ENCODE peak calls at places on chromosomes 1 and 21, in four cellular contexts. Z, P, T and J are unnamed samples. For H3K9me3, the result is how much of the 10 kb centered on the place peaks cover.

GRCh38 chr1:17248781-17249180 is at the start of gene PADI3:
- DNase-seq in Z (no peak), P (no peak), T (no peak), J (peak)

GRCh38 chr1:33501774-33502173 is 29.3 kb downstream of the ZSCAN20 start:
- DNase-seq in P (no peak), T (no peak), Z (no peak), J (no peak)

GRCh38 chr1:234533034-234533571 is 54.1 kb upstream of the TARBP1 start:
- DNase-seq in T (peak), Z (peak), P (no peak), J (peak)

GRCh38 chr1:67227196-67227595 is 60.9 kb downstream of the IL23R start:
- DNase-seq in P (no peak), Z (no peak), T (no peak), J (no peak)

GRCh38 chr1:161978011-161978790 is 45.5 kb downstream of the OLFML2B start:
- DNase-seq in T (no peak), Z (no peak), P (no peak), J (no peak)

GRCh38 chr1:212161231-212161781 is 123.9 kb upstream of the PPP2R5A start:
- DNase-seq in P (no peak), T (no peak), Z (peak), J (no peak)

GRCh38 chr1:174222166-174222949 is 63.0 kb downstream of the RABGAP1L start:
- DNase-seq in T (peak), P (no peak), Z (no peak), J (no peak)

GRCh38 chr1:205283270-205284147 is 38.0 kb downstream of the NUAK2 start:
- DNase-seq in Z (no peak), T (no peak), P (no peak), J (no peak)

GRCh38 chr21:37764696-37765095 is 151.6 kb downstream of the KCNJ6 start:
- DNase-seq in P (no peak), Z (no peak), T (no peak), J (no peak)

GRCh38 chr1:8947127-8947691 is 1.5 kb downstream of the CA6 start:
- DNase-seq in T (no peak), Z (no peak), P (no peak), J (no peak)

GRCh38 chr21:44867464-44867863 is 6.0 kb downstream of the PTTG1IP start:
- DNase-seq in T (no peak), P (no peak), Z (no peak), J (no peak)

GRCh38 chr1:90579212-90579802 is 137.8 kb downstream of the BARHL2 start:
- DNase-seq in Z (no peak), P (no peak), T (peak), J (no peak)

GRCh38 chr1:53237638-53238037 is 680 bp downstream of the MAGOH start:
- DNase-seq in P (no peak), T (no peak), Z (no peak), J (no peak)

GRCh38 chr1:9198538-9199361 is 35.8 kb upstream of the H6PD start:
- DNase-seq in T (peak), Z (no peak), P (no peak), J (peak)

GRCh38 chr1:235077571-235078479 is 50.8 kb downstream of the TOMM20 start:
- DNase-seq in P (no peak), T (no peak), Z (no peak), J (no peak)

GRCh38 chr1:188137221-188137620 is 1308.5 kb downstream of the PLA2G4A start:
- DNase-seq in T (no peak), P (no peak), Z (no peak), J (no peak)

GRCh38 chr1:18480315-18481189 is at the start of gene KLHDC7A:
- DNase-seq in P (peak), T (no peak), Z (peak), J (no peak)

GRCh38 chr1:181798191-181798926 is 263.2 kb downstream of the ZNF648 start:
- DNase-seq in P (no peak), T (no peak), Z (no peak), J (no peak)

GRCh38 chr21:21860888-21861287 is 862.7 kb downstream of the NCAM2 start:
- DNase-seq in Z (no peak), P (no peak), T (no peak), J (no peak)

GRCh38 chr1:240306673-240307072 is 215.0 kb downstream of the FMN2 start:
- DNase-seq in Z (no peak), P (no peak), T (no peak), J (no peak)

GRCh38 chr1:2837316-2837715 is 35.8 kb upstream of the TTC34 start:
- DNase-seq in P (no peak), T (no peak), Z (no peak), J (no peak)

GRCh38 chr1:2836333-2836970 is 35.0 kb upstream of the TTC34 start:
- DNase-seq in P (no peak), Z (no peak), T (no peak), J (no peak)

GRCh38 chr1:2834146-2834475 is 32.6 kb upstream of the TTC34 start:
- DNase-seq in Z (no peak), T (no peak), P (no peak), J (no peak)

GRCh38 chr1:2834741-2835564 is 33.5 kb upstream of the TTC34 start:
- DNase-seq in Z (no peak), P (no peak), T (no peak), J (no peak)

GRCh38 chr1:2835650-2836159 is 34.2 kb upstream of the TTC34 start:
- DNase-seq in T (no peak), Z (no peak), P (no peak), J (no peak)
- H3K9me3 ChIP-seq in T (under half), Z (under half), P (under half), J (under half)

GRCh38 chr21:7947422-7947821 is 2574.0 kb upstream of the TPTE start:
- DNase-seq in T (no peak), P (no peak), Z (no peak), J (no peak)
- H3K9me3 ChIP-seq in T (half or more), P (half or more), Z (half or more), J (under half)

DNA sequence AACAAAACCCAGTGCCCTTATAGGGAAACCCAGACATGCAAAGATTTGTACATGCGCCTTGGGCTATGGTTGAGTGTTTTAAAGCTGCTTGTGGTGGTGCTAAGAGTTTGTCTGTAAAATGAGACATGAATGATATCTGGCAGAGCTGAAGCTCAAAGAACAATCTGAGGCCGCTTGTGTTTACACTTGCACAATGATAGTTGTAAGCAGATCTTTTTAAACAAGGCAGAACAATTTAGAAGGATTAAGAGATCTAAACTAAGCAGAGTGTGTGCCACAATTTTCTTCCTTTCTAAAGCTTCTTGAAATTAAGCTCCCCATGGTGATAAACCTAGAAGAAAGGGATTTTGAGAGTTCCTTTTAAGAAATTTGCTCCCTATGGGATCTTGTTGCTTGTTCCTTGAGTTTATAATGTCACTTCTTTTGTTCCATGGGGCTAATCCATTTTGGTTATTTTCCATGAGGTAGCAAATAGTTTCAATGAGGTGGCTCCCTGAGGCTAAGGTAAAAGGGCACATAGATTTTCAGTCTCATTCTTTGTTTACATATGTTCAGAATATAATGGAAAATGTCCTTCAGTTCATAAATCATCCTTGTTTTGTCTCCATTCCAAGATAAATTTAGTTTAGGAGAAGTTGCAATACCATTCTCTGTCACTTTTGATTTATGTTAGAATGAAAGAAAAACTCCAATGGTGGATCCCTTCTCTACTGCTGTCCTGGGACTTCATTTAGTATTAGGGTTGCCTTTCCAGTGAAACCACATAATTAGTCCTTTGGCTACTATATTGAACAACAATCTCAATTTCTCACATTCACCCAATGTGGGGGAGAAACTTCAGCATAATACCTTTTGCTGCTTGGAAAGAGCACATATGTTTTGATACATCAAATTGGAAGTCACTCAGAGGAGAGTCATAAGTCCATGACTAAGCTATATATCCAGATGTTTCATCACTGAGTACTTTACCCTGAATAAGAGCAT is 80.7 kb upstream of the ADAMTS5 start:
- DNase-seq in Z (no peak), P (no peak), T (peak), J (no peak)
- H3K9me3 ChIP-seq in Z (under half), P (under half), T (under half), J (under half)

DNA sequence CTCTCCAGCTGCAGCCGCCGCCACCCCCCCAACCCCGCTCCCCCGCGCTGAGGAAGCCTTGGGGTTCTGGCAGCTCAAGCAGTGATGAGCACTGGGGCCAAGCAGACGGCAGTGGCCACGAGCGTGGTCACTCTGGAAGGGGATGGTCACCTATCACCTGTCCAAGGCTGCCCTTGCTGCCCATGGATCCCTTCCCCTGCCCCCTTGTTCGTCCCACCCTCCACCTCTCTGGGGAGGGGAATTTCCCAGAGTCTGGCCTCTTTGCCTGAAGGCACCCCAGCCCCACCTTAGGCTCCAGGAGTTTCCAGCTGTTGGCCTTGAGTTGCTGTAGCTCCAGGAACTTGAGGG is 7.2 kb upstream of the SMIM12 start:
- DNase-seq in T (no peak), Z (no peak), P (no peak), J (no peak)
- H3K9me3 ChIP-seq in T (under half), Z (under half), P (under half), J (under half)

GRCh38 chr1:152169356-152170025 is 10.5 kb upstream of the RPTN start:
- DNase-seq in T (no peak), P (no peak), Z (no peak), J (no peak)
- H3K9me3 ChIP-seq in T (under half), P (under half), Z (under half), J (under half)

GRCh38 chr1:157819215-157819614 is 705 bp downstream of the FCRL1 start:
- DNase-seq in Z (no peak), P (no peak), T (no peak), J (no peak)

GRCh38 chr1:157813269-157813668 is 6.7 kb downstream of the FCRL1 start:
- DNase-seq in P (no peak), T (no peak), Z (no peak), J (no peak)
- H3K9me3 ChIP-seq in P (under half), T (under half), Z (under half), J (under half)

GRCh38 chr1:59367269-59368006 is 70.5 kb downstream of the FGGY start:
- DNase-seq in Z (peak), P (peak), T (no peak), J (peak)
- H3K9me3 ChIP-seq in Z (under half), P (under half), T (under half), J (under half)

GRCh38 chr1:152159144-152159543 is at the start of gene RPTN:
- DNase-seq in P (peak), T (no peak), Z (no peak), J (no peak)
- H3K9me3 ChIP-seq in P (under half), T (under half), Z (under half), J (under half)